ENCODE peak calls at places on chromosomes 6 and 20, in five cellular contexts. A is CD8-positive, alpha-beta T cell; D is prostate gland; K is IMR-90; O is fibroblast of lung. H is an unnamed sample.
A peak's percentile ranks its signal among the peaks of the same experiment; 100 is the strongest.

GRCh38 chr6:24381476-24382219 is 21.1 kb upstream of the MRS2 start:
- DNase-seq in A (no peak), D (no peak), K (no peak), O (no peak), H (no peak)

GRCh38 chr6:38027685-38028373 is 208.3 kb downstream of the ZFAND3 start:
- DNase-seq in A (no peak), D (no peak), K (no peak), O (peak; percentile 17), H (no peak)

GRCh38 chr6:129709909-129710721 is at the start of gene ARHGAP18:
- DNase-seq in A (peak; percentile 62), D (peak; percentile 93), K (peak; percentile 89), O (peak; percentile 93), H (peak; percentile 87)

GRCh38 chr6:17984822-17985660 is 2.4 kb downstream of the KIF13A start:
- DNase-seq in A (no peak), D (no peak), K (peak; percentile 23), O (no peak), H (no peak)

GRCh38 chr6:138798028-138798427 is 2.1 kb downstream of the ECT2L start:
- DNase-seq in A (no peak), D (no peak), K (no peak), O (no peak), H (no peak)

GRCh38 chr20:18541741-18542140 is 25.5 kb upstream of the SMIM26 start:
- DNase-seq in A (no peak), D (no peak), K (no peak), O (peak; percentile 23), H (no peak)

GRCh38 chr20:1322511-1323245 is 6.3 kb downstream of the SDCBP2 start:
- DNase-seq in A (no peak), D (no peak), K (peak; percentile 99), O (peak; percentile 96), H (no peak)

GRCh38 chr20:21102691-21103311 is 3.4 kb downstream of the LINC00237 start:
- DNase-seq in A (peak; percentile 51), D (no peak), K (peak; percentile 1), O (no peak), H (no peak)

GRCh38 chr6:74282143-74282689 is 586.2 kb downstream of the CD109 start:
- DNase-seq in A (no peak), D (no peak), K (no peak), O (no peak), H (no peak)

GRCh38 chr20:63102720-63103375 is 96.1 kb upstream of the BHLHE23 start:
- DNase-seq in A (peak; percentile 71), D (no peak), K (peak; percentile 6), O (peak; percentile 9), H (no peak)

GRCh38 chr6:29722773-29723665 is at the start of gene HLA-F:
- DNase-seq in A (peak; percentile 85), D (peak; percentile 89), K (peak; percentile 30), O (peak; percentile 49), H (peak; percentile 53)

GRCh38 chr6:81708306-81708705 is 44.2 kb downstream of the TENT5A start:
- DNase-seq in A (no peak), D (no peak), K (no peak), O (peak; percentile 77), H (no peak)

GRCh38 chr6:161274488-161274858 is 612 bp upstream of the AGPAT4 start:
- DNase-seq in A (no peak), D (no peak), K (no peak), O (no peak), H (no peak)

GRCh38 chr6:140360651-140361050 is 986.2 kb upstream of the CITED2 start:
- DNase-seq in A (no peak), D (no peak), K (peak; percentile 30), O (peak; percentile 47), H (no peak)

GRCh38 chr6:31794294-31794865 is 1.2 kb downstream of the VARS1 start:
- DNase-seq in A (no peak), D (no peak), K (peak; percentile 40), O (peak; percentile 44), H (no peak)

DNA sequence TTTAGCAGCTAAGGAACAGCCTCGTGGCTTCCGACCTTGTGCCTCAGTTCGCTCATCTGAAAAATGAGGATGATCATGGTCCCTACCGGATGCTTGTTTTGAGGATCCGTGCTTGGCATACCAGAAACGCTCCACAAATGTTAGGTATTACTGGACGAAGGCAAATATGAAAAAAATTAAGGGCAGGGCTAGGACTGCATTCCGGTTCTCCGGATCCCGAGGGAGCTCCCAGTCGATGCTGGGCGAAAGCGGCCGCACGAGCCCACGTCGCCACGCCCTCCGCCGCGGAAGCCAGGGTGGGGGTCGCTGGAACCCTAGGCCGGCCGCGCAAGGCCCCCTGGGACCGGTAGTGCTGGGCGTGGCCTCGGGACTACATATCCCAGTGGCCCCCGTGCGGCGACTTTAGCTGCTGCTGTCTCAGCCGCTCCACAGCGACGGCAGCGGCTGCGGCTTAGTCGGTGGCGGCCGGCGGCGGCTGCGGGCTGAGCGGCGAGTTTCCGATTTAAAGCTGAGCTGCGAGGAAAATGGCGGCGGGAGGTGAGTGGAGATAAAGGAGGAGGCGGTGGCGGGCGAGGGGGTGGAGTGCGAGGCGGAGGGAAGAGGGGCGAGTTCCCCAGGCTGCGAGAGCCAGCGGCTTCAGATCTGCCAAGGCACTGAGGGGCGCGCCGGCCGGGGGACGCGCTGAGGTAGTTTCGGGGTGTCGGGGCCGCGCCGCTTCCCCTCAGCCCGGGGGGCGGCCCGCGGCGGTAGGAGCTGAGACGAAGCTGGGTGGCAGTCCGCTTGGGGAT is at the start of gene NCOA3:
- DNase-seq in A (peak; percentile 87), D (peak; percentile 92), K (peak; percentile 92), O (peak; percentile 94), H (peak; percentile 79)
- TF ChIP-seq CTCF in A (peak; percentile 34), D (peak; percentile 80), K (peak; percentile 38), O (peak; percentile 35), H (peak; percentile 44)

GRCh38 chr20:59902470-59902869 is 31.0 kb downstream of the SYCP2 start:
- DNase-seq in A (no peak), D (no peak), K (no peak), O (no peak), H (no peak)

GRCh38 chr20:59908855-59909254 is 24.6 kb downstream of the SYCP2 start:
- DNase-seq in A (no peak), D (no peak), K (no peak), O (no peak), H (no peak)

DNA sequence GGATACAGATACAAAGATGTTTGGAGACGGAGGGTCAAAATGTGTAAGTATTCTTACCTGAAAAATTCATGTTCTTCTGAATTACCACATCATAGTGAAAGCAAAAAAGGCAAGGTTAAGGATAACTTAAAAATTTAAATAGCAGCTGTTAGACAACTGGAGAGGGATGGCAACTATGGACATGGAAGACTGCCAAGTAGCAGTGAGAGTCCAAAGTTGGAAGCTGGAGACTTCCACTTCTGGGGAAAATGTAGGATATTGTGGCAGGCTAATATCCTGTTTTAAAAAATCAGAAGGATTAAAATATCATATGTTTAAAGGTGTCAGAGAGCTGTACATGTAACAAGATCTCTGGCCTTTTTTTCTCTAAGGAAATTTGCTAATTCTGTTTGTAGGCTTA is 29.8 kb downstream of the SYCP2 start:
- DNase-seq in A (no peak), D (no peak), K (no peak), O (no peak), H (no peak)
- H3K4me3 ChIP-seq in A (no peak overlapping the region), D (no peak overlapping the region), K (no peak overlapping the region), O (no peak overlapping the region), H (no peak overlapping the region)

DNA sequence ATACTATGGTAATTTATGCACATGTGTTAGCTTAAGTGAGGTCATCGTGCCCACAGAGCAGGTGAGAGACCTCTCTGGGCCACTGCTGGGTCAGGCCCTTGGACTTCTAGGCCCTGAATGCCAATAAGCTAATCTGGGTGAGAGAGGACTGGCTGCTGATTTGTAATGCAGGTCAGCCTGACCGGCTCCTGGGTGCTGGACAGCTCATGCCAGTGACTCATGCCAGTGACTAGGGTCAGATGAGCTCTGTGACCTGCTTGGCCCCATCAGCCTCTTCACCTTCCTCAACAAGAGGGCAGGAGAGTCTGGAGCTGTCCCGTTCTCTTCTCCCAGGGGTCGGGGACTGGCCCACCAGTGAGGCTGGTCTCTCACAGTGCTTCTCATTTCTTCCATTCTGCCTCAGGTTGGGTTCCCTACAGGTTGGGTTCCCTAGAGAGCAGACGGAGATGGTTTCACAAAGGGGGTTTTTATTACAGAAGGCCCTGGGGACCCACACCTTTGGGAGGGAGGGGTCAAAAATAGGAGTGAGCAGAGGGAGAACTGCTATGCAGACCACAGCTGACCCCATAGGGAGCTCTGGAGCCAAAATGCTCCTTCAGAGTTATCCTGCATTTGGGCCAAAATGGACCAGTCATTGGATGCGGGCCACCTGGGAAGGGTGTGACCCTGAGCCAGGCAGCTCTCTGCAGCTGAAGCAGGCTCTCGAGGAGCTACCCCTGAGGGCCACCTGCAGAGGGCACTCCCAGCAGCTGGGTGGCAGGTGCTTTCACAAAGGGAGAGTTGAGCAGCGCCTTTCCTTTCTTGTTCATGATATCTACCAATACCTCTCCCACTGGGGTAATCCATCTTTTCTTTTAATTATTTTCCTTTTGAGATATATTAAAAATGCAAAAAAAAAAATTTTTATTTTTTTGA is 2.2 kb upstream of the OXT start:
- DNase-seq in A (peak; percentile 73), D (no peak), K (peak; percentile 36), O (no peak), H (no peak)
- TF ChIP-seq CTCF in A (peak; percentile 41), D (no peak), K (no peak), O (no peak), H (peak; percentile 3)

DNA sequence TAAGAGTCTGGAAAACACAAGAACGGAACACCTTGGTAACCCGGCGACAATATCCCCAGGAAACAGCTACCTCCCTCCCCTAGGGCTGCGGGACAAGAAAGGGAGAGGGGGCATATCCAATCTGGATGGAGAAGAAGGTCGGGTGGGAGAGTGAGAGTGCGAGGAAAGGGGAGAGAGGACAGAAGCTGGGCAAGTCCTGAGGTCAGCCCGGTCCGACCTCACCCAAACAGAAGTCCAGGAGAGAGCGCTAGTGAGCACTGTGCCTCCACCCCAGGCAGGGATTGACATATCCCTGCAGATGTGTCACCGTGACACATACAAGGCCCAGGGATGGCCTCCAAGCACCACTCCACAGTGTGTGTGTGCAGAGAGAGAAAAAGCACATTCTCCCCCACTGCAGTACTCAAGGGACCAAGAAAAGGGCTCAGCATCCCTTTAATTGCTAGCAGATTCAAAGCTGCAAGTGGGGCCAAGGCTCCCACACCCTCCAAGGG is 3.3 kb downstream of the PXDC1 start:
- DNase-seq in A (no peak), D (no peak), K (peak; percentile 86), O (peak; percentile 79), H (peak; percentile 34)
- H3K4me3 ChIP-seq in A (no peak overlapping the region), D (no peak overlapping the region), K (peak overlapping the region; percentile 16), O (no peak overlapping the region), H (no peak overlapping the region)

GRCh38 chr6:109021870-109022269 is 72.8 kb downstream of the SESN1 start:
- DNase-seq in A (no peak), D (no peak), K (no peak), O (no peak), H (no peak)

GRCh38 chr6:109024368-109024767 is 70.3 kb downstream of the SESN1 start:
- DNase-seq in A (no peak), D (no peak), K (peak; percentile 42), O (peak; percentile 8), H (no peak)

GRCh38 chr6:109023348-109023925 is 71.2 kb downstream of the SESN1 start:
- DNase-seq in A (no peak), D (no peak), K (no peak), O (no peak), H (no peak)

GRCh38 chr6:109025639-109026038 is 69.0 kb downstream of the SESN1 start:
- DNase-seq in A (no peak), D (no peak), K (no peak), O (no peak), H (no peak)

DNA sequence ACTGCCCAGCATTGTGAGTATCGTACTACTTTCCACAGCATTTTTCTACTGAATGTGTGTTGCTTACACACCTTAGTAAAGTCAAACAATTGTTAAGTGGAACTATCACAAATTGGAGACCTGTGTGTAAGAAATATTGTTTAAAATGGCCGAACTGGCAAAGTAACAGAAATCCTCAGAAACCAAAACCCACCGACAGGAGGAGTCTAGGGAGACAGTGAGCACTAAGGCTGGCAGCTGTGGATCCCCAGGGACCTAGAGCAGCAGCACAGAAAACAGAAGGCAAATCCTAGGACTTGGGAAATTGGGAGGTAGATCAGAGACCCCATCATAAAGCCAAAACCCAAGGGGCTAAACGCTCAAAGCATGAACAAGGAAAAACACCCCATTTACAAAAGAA is 69.9 kb downstream of the SESN1 start:
- DNase-seq in A (no peak), D (no peak), K (peak; percentile 2), O (no peak), H (no peak)
- TF ChIP-seq CTCF in A (no peak), D (no peak), K (no peak), O (no peak), H (no peak)

H was measured in LNCaP clone FGC.